ENCODE peak calls at places on chromosomes 1 and 21, in five cellular contexts. I, Q, T, R and V are unnamed samples.

GRCh38 chr1:206558794-206559660 is 51.7 kb downstream of the RASSF5 start:
- DNase-seq in I (no peak), Q (no peak), T (no peak), R (no peak), V (no peak)

GRCh38 chr1:211517006-211517405 is 25.0 kb upstream of the RD3 start:
- DNase-seq in I (no peak), Q (no peak), T (no peak), R (no peak), V (no peak)

GRCh38 chr21:27703806-27704205 is 736.9 kb upstream of the ADAMTS5 start:
- DNase-seq in I (peak), Q (no peak), T (no peak), R (no peak), V (no peak)

GRCh38 chr1:67307251-67308060 is at the start of gene IL12RB2:
- DNase-seq in I (no peak), Q (peak), T (no peak), R (no peak), V (no peak)

GRCh38 chr1:4702464-4702863 is 48.1 kb downstream of the AJAP1 start:
- DNase-seq in I (no peak), Q (no peak), T (no peak), R (no peak), V (no peak)

GRCh38 chr1:30422251-30422650 is 301.1 kb downstream of the MATN1 start:
- DNase-seq in I (peak), Q (no peak), T (no peak), R (no peak), V (no peak)

GRCh38 chr1:201649776-201650607 is 111.1 kb downstream of the NAV1 start:
- DNase-seq in I (peak), Q (no peak), T (no peak), R (peak), V (no peak)

GRCh38 chr1:235882816-235883215 is 16.1 kb upstream of the LYST start:
- DNase-seq in I (no peak), Q (no peak), T (no peak), R (no peak), V (no peak)

GRCh38 chr1:165592945-165593823 is 37.9 kb upstream of the MGST3 start:
- DNase-seq in I (peak), Q (peak), T (peak), R (peak), V (peak)

GRCh38 chr1:212104586-212105282 is 69.2 kb downstream of the DTL start:
- DNase-seq in I (no peak), Q (no peak), T (no peak), R (no peak), V (no peak)

GRCh38 chr1:202571719-202572339 is 138.4 kb downstream of the SYT2 start:
- DNase-seq in I (no peak), Q (no peak), T (no peak), R (no peak), V (no peak)

GRCh38 chr1:74427676-74428075 is 84.7 kb downstream of the LRRC53 start:
- DNase-seq in I (no peak), Q (no peak), T (no peak), R (no peak), V (peak)

GRCh38 chr1:44672254-44672955 is 1.9 kb downstream of the TMEM53 start:
- DNase-seq in I (no peak), Q (no peak), T (peak), R (peak), V (peak)

GRCh38 chr1:78718566-78718965 is 68.9 kb downstream of the IFI44 start:
- DNase-seq in I (no peak), Q (no peak), T (no peak), R (no peak), V (peak)

GRCh38 chr21:41207401-41208388 is 39.7 kb downstream of the BACE2 start:
- DNase-seq in I (peak), Q (no peak), T (peak), R (peak), V (peak)

GRCh38 chr1:160124709-160125478 is 9.3 kb downstream of the ATP1A2 start:
- DNase-seq in I (no peak), Q (no peak), T (peak), R (peak), V (peak)
- TF ChIP-seq CTCF in I (no peak), Q (no peak), T (peak), R (peak), V (peak)

DNA sequence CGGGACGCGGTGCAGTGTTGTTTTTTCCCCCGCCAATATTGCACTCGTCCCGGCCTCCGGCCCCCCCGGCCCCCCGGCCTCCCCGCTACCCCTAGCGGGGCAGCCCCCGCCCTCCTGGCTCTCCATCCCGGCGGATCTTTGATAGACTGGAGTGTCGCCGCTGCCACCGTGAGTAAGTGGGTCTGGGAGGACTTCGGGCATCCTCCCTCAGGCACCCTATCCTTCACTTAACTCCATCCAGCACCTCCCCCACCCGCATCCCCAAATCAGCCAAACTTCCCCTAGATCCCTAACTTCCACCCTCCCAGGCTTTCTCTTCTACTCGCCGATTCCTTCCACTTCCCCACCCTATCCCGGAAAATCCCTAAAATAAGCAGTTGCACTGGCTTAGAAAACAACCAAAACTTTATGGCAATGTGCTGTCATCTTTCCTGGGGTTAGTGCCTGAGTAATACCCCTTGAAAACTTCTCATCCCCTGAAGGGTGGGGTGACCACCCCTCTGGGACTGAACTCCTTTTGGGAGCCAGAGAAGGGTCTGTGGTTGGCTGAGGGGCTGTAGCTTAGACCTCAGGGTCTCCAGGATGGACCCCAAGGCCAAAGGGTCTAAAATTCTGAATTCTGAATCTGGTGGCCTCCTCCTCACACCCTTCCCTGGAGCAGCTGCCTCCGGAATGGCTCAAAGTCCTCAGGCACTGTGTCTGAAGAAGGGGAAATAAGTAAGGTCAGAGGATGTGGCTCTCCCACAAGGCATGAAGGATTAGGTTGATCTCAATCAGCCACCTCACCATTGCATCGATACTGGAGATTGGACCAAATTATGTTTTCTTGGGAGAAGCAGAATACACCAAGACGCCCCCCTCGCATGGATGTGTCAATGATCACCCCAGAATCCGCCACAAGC is 12.2 kb downstream of the THBS3 start:
- DNase-seq in I (no peak), Q (no peak), T (no peak), R (no peak), V (no peak)
- H3K4me3 ChIP-seq in I (peak), Q (no peak), T (peak), R (peak), V (peak)

GRCh38 chr1:59502009-59502691 is 205.3 kb downstream of the FGGY start:
- DNase-seq in I (no peak), Q (no peak), T (no peak), R (no peak), V (no peak)
- TF ChIP-seq CTCF in I (no peak), Q (no peak), T (no peak), R (no peak), V (no peak)

GRCh38 chr1:112862753-112863426 is 93.1 kb downstream of the SLC16A1 start:
- DNase-seq in I (no peak), Q (no peak), T (peak), R (no peak), V (no peak)
- H3K4me3 ChIP-seq in I (no peak), Q (no peak), T (no peak), R (no peak), V (no peak)

GRCh38 chr1:54227836-54228435 is 28.0 kb downstream of the MRPL37 start:
- DNase-seq in I (no peak), Q (no peak), T (no peak), R (no peak), V (no peak)
- TF ChIP-seq CTCF in I (no peak), Q (no peak), T (no peak), R (peak), V (no peak)